ENCODE peak calls at places on chromosomes 11 and 22, in six cellular contexts. J is RWPE2; X is right cardiac atrium; A is HCT116; Z is cardiac muscle cell; N is CD8-positive, alpha-beta T cell. W is an unnamed sample.

GRCh38 chr11:73991471-73992006 is 8.9 kb upstream of the UCP2 start:
- DNase-seq in J (no peak), X (no peak), A (no peak), Z (no peak), N (no peak), W (peak; percentile 17)

GRCh38 chr11:14119357-14119756 is 156.8 kb downstream of the SPON1 start:
- DNase-seq in J (no peak), X (no peak), A (no peak), Z (no peak), N (peak; percentile 50), W (no peak)

GRCh38 chr11:31874631-31875191 is 63.6 kb upstream of the PAX6 start:
- DNase-seq in J (no peak), X (no peak), A (no peak), Z (no peak), N (no peak), W (no peak)

GRCh38 chr22:19799322-19800190 is 39.0 kb downstream of the TBX1 start:
- DNase-seq in J (peak; percentile 56), X (peak; percentile 60), A (no peak), Z (peak; percentile 86), N (no peak), W (no peak)

GRCh38 chr22:25709758-25710157 is 32.2 kb upstream of the MYO18B start:
- DNase-seq in J (no peak), X (no peak), A (no peak), Z (no peak), N (no peak), W (peak; percentile 16)

GRCh38 chr22:41481131-41481830 is 12.4 kb downstream of the ACO2 start:
- DNase-seq in J (no peak), X (no peak), A (no peak), Z (no peak), N (no peak), W (no peak)

GRCh38 chr11:24819863-24820434 is 323.1 kb downstream of the LUZP2 start:
- DNase-seq in J (no peak), X (no peak), A (no peak), Z (no peak), N (no peak), W (no peak)

GRCh38 chr11:90220391-90220790 is 2.5 kb downstream of the CHORDC1 start:
- DNase-seq in J (no peak), X (no peak), A (no peak), Z (peak; percentile 64), N (no peak), W (no peak)

GRCh38 chr11:118059231-118059940 is 17.5 kb upstream of the TMPRSS4 start:
- DNase-seq in J (no peak), X (no peak), A (no peak), Z (no peak), N (no peak), W (no peak)

GRCh38 chr11:66336234-66337102 is at the start of gene RIN1:
- DNase-seq in J (peak; percentile 93), X (peak; percentile 77), A (peak; percentile 82), Z (peak; percentile 96), N (no peak), W (no peak)

GRCh38 chr22:50243704-50244419 is 961 bp downstream of the TUBGCP6 start:
- DNase-seq in J (no peak), X (no peak), A (no peak), Z (no peak), N (no peak), W (no peak)

GRCh38 chr11:1942541-1943260 is 4.4 kb upstream of the MRPL23 start:
- DNase-seq in J (peak; percentile 47), X (no peak), A (no peak), Z (no peak), N (peak; percentile 35), W (no peak)

GRCh38 chr22:38335077-38335476 is 17.8 kb upstream of the CSNK1E start:
- DNase-seq in J (no peak), X (no peak), A (no peak), Z (no peak), N (no peak), W (no peak)

GRCh38 chr11:118924591-118925585 is 838 bp downstream of the BCL9L start:
- DNase-seq in J (no peak), X (peak; percentile 62), A (no peak), Z (peak; percentile 46), N (peak; percentile 71), W (peak; percentile 58)

GRCh38 chr11:100964400-100964799 is 165.2 kb downstream of the PGR start:
- DNase-seq in J (no peak), X (no peak), A (no peak), Z (peak; percentile 81), N (no peak), W (no peak)

GRCh38 chr11:108228236-108228635 is 5.4 kb downstream of the ATM start:
- DNase-seq in J (no peak), X (no peak), A (no peak), Z (no peak), N (no peak), W (no peak)

GRCh38 chr22:48889887-48890692 is 937.6 kb downstream of the BRD1 start:
- DNase-seq in J (peak; percentile 29), X (no peak), A (no peak), Z (no peak), N (peak; percentile 46), W (no peak)

GRCh38 chr11:126607374-126607773 is 251.9 kb downstream of the ST3GAL4 start:
- DNase-seq in J (no peak), X (peak; percentile 23), A (peak; percentile 31), Z (peak; percentile 58), N (no peak), W (no peak)

GRCh38 chr11:96388891-96389603 is 665 bp downstream of the CCDC82 start:
- DNase-seq in J (no peak), X (no peak), A (peak; percentile 18), Z (no peak), N (no peak), W (no peak)

GRCh38 chr11:64059339-64060176 is 23.8 kb downstream of the FLRT1 start:
- DNase-seq in J (no peak), X (no peak), A (no peak), Z (no peak), N (no peak), W (no peak)

GRCh38 chr11:64056213-64056785 is 20.6 kb downstream of the FLRT1 start:
- DNase-seq in J (no peak), X (no peak), A (no peak), Z (no peak), N (no peak), W (no peak)

GRCh38 chr11:64056861-64057260 is 21.1 kb downstream of the FLRT1 start:
- DNase-seq in J (no peak), X (no peak), A (no peak), Z (no peak), N (no peak), W (no peak)

GRCh38 chr11:64058494-64058893 is 22.8 kb downstream of the FLRT1 start:
- DNase-seq in J (no peak), X (peak; percentile 68), A (no peak), Z (peak; percentile 20), N (no peak), W (no peak)

GRCh38 chr11:64057890-64058289 is 22.2 kb downstream of the FLRT1 start:
- DNase-seq in J (no peak), X (no peak), A (no peak), Z (no peak), N (no peak), W (no peak)
- H3K4me1 ChIP-seq in J (no peaks in the 10 kb centered on the region), X (peaks cover 5% of the 10 kb centered on the region), A (no peaks in the 10 kb centered on the region), Z (peaks cover 6% of the 10 kb centered on the region), N (peaks cover 7% of the 10 kb centered on the region), W (peaks cover 4% of the 10 kb centered on the region)

GRCh38 chr11:44306469-44307244 is 3.3 kb downstream of the ALX4 start:
- DNase-seq in J (no peak), X (no peak), A (no peak), Z (no peak), N (no peak), W (no peak)
- H3K4me3 ChIP-seq in J (no peak overlapping the region), X (no peak overlapping the region), A (no peak overlapping the region), Z (no peak overlapping the region), N (peak overlapping the region; percentile 66), W (peak overlapping the region; percentile 57)

GRCh38 chr11:12212821-12213185 is 102.4 kb downstream of the MICAL2 start:
- DNase-seq in J (no peak), X (no peak), A (no peak), Z (no peak), N (no peak), W (no peak)

GRCh38 chr11:12211331-12212065 is 101.1 kb downstream of the MICAL2 start:
- DNase-seq in J (no peak), X (no peak), A (no peak), Z (no peak), N (no peak), W (no peak)

GRCh38 chr11:12209096-12209495 is 98.7 kb downstream of the MICAL2 start:
- DNase-seq in J (no peak), X (no peak), A (no peak), Z (no peak), N (no peak), W (no peak)

GRCh38 chr11:12212181-12212820 is 101.9 kb downstream of the MICAL2 start:
- DNase-seq in J (no peak), X (no peak), A (no peak), Z (no peak), N (no peak), W (no peak)

DNA sequence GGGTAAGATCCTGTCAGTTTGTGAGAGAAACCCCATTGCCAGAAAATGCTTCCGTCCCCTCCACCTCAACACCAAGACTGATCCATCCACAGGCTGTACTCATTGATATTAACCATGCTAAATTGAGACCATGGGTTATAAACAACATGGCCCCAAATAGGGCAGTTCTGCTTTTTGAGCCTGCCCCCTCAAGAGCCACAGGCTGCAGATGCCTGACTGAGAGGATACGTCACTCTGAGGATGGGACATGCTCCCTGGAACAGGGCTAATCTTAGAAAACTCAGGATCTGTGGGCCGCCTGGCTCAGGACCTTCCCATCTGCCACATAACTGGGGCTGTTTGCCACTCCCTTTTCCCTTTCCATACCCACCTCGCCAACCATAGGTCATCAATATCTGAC is 99.8 kb downstream of the MICAL2 start:
- DNase-seq in J (no peak), X (no peak), A (no peak), Z (no peak), N (no peak), W (no peak)
- H3K27ac ChIP-seq in J (no peak overlapping the region), X (no peak overlapping the region), A (no peak overlapping the region), Z (peak overlapping the region; percentile 25), N (no peak overlapping the region), W (no peak overlapping the region)

GRCh38 chr22:24142241-24142640 is 39.0 kb upstream of the SUSD2 start:
- DNase-seq in J (no peak), X (no peak), A (no peak), Z (no peak), N (no peak), W (no peak)

GRCh38 chr22:24142831-24143230 is 38.5 kb upstream of the SUSD2 start:
- DNase-seq in J (no peak), X (no peak), A (no peak), Z (no peak), N (no peak), W (no peak)

GRCh38 chr22:24145446-24146189 is 35.7 kb upstream of the SUSD2 start:
- DNase-seq in J (no peak), X (no peak), A (no peak), Z (no peak), N (no peak), W (no peak)

GRCh38 chr22:24144471-24145115 is 36.7 kb upstream of the SUSD2 start:
- DNase-seq in J (no peak), X (no peak), A (no peak), Z (no peak), N (no peak), W (no peak)

DNA sequence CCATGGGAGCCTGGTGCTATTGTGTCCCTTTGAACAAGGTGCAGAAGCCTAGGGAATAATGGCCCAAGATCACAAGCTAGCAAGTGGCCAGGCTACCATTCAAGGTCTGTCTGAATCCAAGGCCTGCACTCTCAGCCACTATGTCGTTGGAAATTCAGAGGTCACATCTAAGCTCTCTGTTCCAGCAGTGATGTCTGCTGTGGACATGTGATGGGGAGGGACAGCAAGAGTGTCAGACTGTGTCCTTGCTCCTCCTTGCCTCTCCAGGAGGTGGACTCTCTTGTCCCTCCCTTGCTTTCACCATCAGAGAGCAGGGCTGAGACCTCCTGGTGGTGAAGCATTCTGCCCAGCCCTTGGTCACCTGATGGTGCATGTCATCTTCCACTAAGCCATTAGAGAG is 37.2 kb upstream of the SUSD2 start:
- DNase-seq in J (no peak), X (no peak), A (no peak), Z (no peak), N (no peak), W (no peak)
- H3K4me1 ChIP-seq in J (peaks cover 23% of the 10 kb centered on the region), X (peaks cover 43% of the 10 kb centered on the region), A (peaks cover 21% of the 10 kb centered on the region), Z (peaks cover 51% of the 10 kb centered on the region), N (peaks cover 96% of the 10 kb centered on the region), W (peaks cover 45% of the 10 kb centered on the region)